ENCODE peak calls at places on chromosomes 5 and 9, in five cellular contexts. V is cardiac fibroblast, B is GM23338, E is BJ, D is colonic mucosa. Z is an unnamed sample.

GRCh38 chr5:56270058-56270457 is 36.9 kb upstream of the ANKRD55 start:
- DNase-seq in V (no peak), B (no peak), D (no peak), E (no peak), Z (no peak)

GRCh38 chr5:66616495-66617222 is 20.5 kb downstream of the MAST4 start:
- DNase-seq in E (no peak), D (no peak), B (no peak), V (no peak), Z (no peak)

GRCh38 chr9:549425-549997 is 292.0 kb upstream of the DMRT1 start:
- DNase-seq in E (no peak), V (no peak), D (no peak), B (no peak), Z (no peak)

GRCh38 chr5:132199116-132199680 is 28.5 kb downstream of the P4HA2 start:
- DNase-seq in B (no peak), E (no peak), V (no peak), D (peak), Z (no peak)

GRCh38 chr5:122500245-122501086 is 188.4 kb downstream of the SNCAIP start:
- DNase-seq in E (no peak), V (peak), B (peak), D (no peak), Z (peak)

GRCh38 chr9:134127616-134128015 is 8.3 kb upstream of the WDR5 start:
- DNase-seq in V (no peak), D (no peak), B (no peak), E (no peak), Z (no peak)

GRCh38 chr5:158142182-158142581 is 283.2 kb upstream of the CLINT1 start:
- DNase-seq in V (no peak), D (no peak), B (no peak), E (no peak), Z (no peak)

GRCh38 chr5:93078082-93079038 is 502.7 kb downstream of the NR2F1-AS1 start:
- DNase-seq in B (no peak), V (peak), D (peak), E (peak), Z (peak)

GRCh38 chr5:51471642-51472041 is 88.4 kb downstream of the ISL1 start:
- DNase-seq in D (no peak), E (no peak), V (no peak), B (no peak), Z (no peak)

GRCh38 chr5:176320577-176320976 is 41.0 kb downstream of the KIAA1191 start:
- DNase-seq in V (no peak), D (no peak), E (no peak), B (no peak), Z (no peak)

GRCh38 chr5:147481376-147481775 is 28.5 kb downstream of the DPYSL3 start:
- DNase-seq in E (no peak), D (no peak), V (peak), B (no peak), Z (peak)

GRCh38 chr5:89473196-89473595 is 590.2 kb upstream of the MEF2C start:
- DNase-seq in V (peak), E (no peak), D (no peak), B (no peak), Z (no peak)

GRCh38 chr9:135502168-135502872 is 1.8 kb downstream of the MRPS2 start:
- DNase-seq in D (no peak), E (no peak), V (no peak), B (no peak), Z (no peak)

GRCh38 chr5:150154618-150155134 is 969 bp downstream of the PDGFRB start:
- DNase-seq in E (no peak), V (no peak), B (peak), D (no peak), Z (no peak)

GRCh38 chr5:5314166-5314565 is 108.3 kb upstream of the ICE1 start:
- DNase-seq in E (no peak), B (no peak), D (no peak), V (no peak), Z (no peak)

GRCh38 chr5:10355071-10355889 is 1.8 kb downstream of the MARCHF6 start:
- DNase-seq in B (no peak), V (peak), D (no peak), E (peak), Z (no peak)

GRCh38 chr9:133090752-133091325 is 29.1 kb downstream of the CEL start:
- DNase-seq in D (no peak), B (no peak), V (no peak), E (no peak), Z (no peak)

GRCh38 chr5:162593881-162594280 is 526.3 kb downstream of the GABRG2 start:
- DNase-seq in B (peak), D (no peak), V (no peak), E (no peak), Z (no peak)

GRCh38 chr5:150302301-150303069 is at the start of gene ARSI:
- DNase-seq in V (peak), E (no peak), D (peak), B (peak), Z (peak)

GRCh38 chr5:93304851-93305250 is 276.2 kb downstream of the NR2F1-AS1 start:
- DNase-seq in B (no peak), V (no peak), D (no peak), E (no peak), Z (no peak)

GRCh38 chr5:52948418-52949076 is 40.6 kb upstream of the ITGA2 start:
- DNase-seq in E (peak), D (peak), V (peak), B (peak), Z (peak)

GRCh38 chr9:124030969-124031451 is 19.4 kb downstream of the LHX2 start:
- DNase-seq in D (no peak), E (peak), V (no peak), B (no peak), Z (peak)

GRCh38 chr5:143311955-143312354 is 91.5 kb downstream of the NR3C1 start:
- DNase-seq in B (no peak), D (no peak), V (peak), E (peak), Z (no peak)

GRCh38 chr5:34051374-34051980 is 8.5 kb upstream of the C1QTNF3 start:
- DNase-seq in B (no peak), V (no peak), D (no peak), E (no peak), Z (no peak)

GRCh38 chr5:109825450-109825849 is 135.7 kb downstream of the MAN2A1 start:
- DNase-seq in V (peak), D (no peak), E (peak), B (no peak), Z (no peak)

GRCh38 chr9:129225815-129226214 is 47.8 kb upstream of the IER5L start:
- DNase-seq in B (peak), E (peak), V (peak), D (peak), Z (peak)

GRCh38 chr5:112473989-112474388 is 54.9 kb upstream of the EPB41L4A start:
- DNase-seq in E (no peak), D (no peak), B (no peak), V (no peak), Z (no peak)

GRCh38 chr5:113112435-113112834 is 135.8 kb downstream of the DCP2 start:
- DNase-seq in V (peak), E (no peak), B (no peak), D (no peak), Z (no peak)

GRCh38 chr9:90642570-90643539 is at the start of gene DIRAS2:
- DNase-seq in B (peak), V (peak), E (no peak), D (peak), Z (peak)

GRCh38 chr9:79969866-79970265 is 398.1 kb downstream of the TLE4 start:
- DNase-seq in D (no peak), V (no peak), E (no peak), B (no peak), Z (no peak)

GRCh38 chr9:114487607-114488300 is 17.5 kb downstream of the WHRN start:
- DNase-seq in D (peak), E (no peak), B (peak), V (peak), Z (peak)

GRCh38 chr9:130461218-130461630 is 16.5 kb downstream of the ASS1 start:
- DNase-seq in V (peak), B (peak), D (peak), E (no peak), Z (no peak)

GRCh38 chr9:98228392-98229089 is 26.9 kb downstream of the TBC1D2 start:
- DNase-seq in V (no peak), D (no peak), B (no peak), E (no peak), Z (no peak)

GRCh38 chr5:120014535-120014934 is 385.2 kb downstream of the FAM170A start:
- DNase-seq in D (no peak), V (peak), B (no peak), E (no peak), Z (no peak)

GRCh38 chr5:79582186-79582585 is 30.1 kb upstream of the TENT2 start:
- DNase-seq in E (no peak), D (no peak), V (no peak), B (no peak), Z (no peak)

GRCh38 chr5:134027203-134027582 is 22.4 kb upstream of the VDAC1 start:
- DNase-seq in E (no peak), D (no peak), B (no peak), V (no peak), Z (no peak)

GRCh38 chr9:83598487-83598886 is 24.5 kb upstream of the IDNK start:
- DNase-seq in E (no peak), B (no peak), D (no peak), V (peak), Z (peak)

GRCh38 chr9:126720661-126721530 is 83.9 kb upstream of the ZBTB43 start:
- DNase-seq in B (no peak), V (no peak), D (no peak), E (no peak), Z (no peak)
- TF ChIP-seq CTCF in B (no peak), V (no peak), D (no peak), E (no peak), Z (no peak)

GRCh38 chr5:177497011-177497296 is 450 bp downstream of the PDLIM7 start:
- DNase-seq in D (no peak), E (no peak), V (no peak), B (no peak), Z (no peak)

GRCh38 chr5:177497297-177498012 is at the start of gene PDLIM7:
- DNase-seq in B (peak), E (peak), D (peak), V (peak), Z (peak)

GRCh38 chr5:177495243-177496060 is 2.0 kb downstream of the PDLIM7 start:
- DNase-seq in B (peak), E (no peak), D (peak), V (peak), Z (peak)

GRCh38 chr5:177494356-177495195 is 2.8 kb downstream of the PDLIM7 start:
- DNase-seq in V (peak), D (peak), E (peak), B (peak), Z (no peak)

GRCh38 chr5:177496111-177497010 is 1.0 kb downstream of the PDLIM7 start:
- DNase-seq in D (no peak), B (peak), E (no peak), V (peak), Z (peak)
- TF ChIP-seq CTCF in D (peak), B (peak), E (peak), V (peak), Z (peak)

DNA sequence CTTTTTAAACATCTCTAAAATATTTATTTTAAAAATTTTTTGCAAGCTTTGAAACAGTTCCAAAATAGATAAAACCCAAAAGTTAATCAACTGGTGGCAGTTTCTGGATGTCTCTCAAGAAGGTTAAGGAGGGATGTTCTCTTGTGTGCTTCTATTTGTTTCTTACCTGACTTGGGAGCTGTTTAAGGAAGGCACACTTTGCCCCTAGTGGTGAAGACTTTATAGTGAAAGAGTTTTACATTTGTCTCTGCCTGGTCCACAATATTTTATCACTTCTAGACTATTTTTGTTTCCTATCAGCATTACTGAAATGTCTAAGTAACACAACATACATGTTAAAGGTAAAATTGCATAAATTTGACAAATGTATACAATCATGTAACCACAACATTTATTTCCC is 552.8 kb downstream of the SEMA5A start:
- DNase-seq in V (peak), E (no peak), B (peak), D (no peak), Z (no peak)
- TF ChIP-seq CTCF in V (peak), E (peak), B (peak), D (no peak), Z (peak)

DNA sequence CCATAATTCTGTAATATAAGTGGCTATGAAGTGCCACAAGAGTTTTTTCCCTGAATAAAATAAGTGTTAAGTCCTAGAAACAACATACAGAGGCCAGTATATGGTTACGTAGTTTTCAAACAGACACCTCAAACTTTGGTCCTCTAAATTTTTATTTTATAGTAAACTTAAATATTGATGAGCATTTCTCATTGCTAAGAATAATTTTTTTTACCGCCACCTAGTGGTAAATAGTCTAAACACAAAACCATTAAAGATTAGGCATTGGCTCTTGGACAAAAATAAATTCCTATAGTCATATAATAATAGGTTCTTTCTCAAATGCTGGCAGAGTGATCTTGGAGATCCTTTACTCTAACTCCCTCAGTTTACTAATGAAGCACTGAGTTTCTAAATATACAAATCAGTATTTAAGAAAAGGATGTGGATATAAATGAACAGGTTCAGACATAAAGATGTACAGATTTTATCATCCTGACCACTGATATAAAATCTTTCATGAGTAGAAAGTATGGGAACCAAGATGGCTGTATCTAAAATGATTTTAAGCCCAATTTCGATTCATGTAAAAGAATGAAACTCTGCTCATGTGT is 136.2 kb downstream of the FANCC start:
- DNase-seq in D (no peak), V (peak), E (no peak), B (peak), Z (no peak)
- TF ChIP-seq CTCF in D (peak), V (peak), E (peak), B (peak), Z (peak)

GRCh38 chr9:74696520-74696919 is 191.2 kb downstream of the TRPM6 start:
- DNase-seq in D (no peak), E (no peak), V (no peak), B (peak), Z (no peak)
- TF ChIP-seq CTCF in D (no peak), E (no peak), V (peak), B (peak), Z (no peak)

DNA sequence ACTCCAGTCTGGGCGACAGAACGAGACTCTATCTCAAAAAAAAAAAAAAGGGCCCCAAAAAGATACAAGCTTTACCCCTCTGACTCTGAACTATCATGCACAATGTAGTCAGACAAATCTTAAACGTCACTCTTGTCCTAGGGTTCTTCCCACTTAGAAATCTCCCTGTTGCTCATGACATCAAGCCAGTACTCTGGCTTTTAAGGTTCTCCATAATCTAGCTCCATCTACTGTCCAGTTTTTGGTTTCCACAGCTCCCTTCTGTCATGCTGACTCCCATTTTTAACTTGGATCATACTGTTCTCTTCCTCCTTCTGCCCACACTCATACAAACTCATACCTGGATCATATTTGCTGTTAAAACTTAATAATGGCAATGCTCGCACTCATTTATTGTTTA is 156.7 kb upstream of the TLX3 start:
- DNase-seq in E (no peak), D (no peak), B (no peak), V (peak), Z (peak)
- TF ChIP-seq CTCF in E (peak), D (no peak), B (no peak), V (peak), Z (peak)

GRCh38 chr9:113199683-113200329 is 21.3 kb downstream of the FKBP15 start:
- DNase-seq in D (no peak), E (no peak), B (no peak), V (no peak), Z (no peak)
- TF ChIP-seq CTCF in D (no peak), E (no peak), B (no peak), V (no peak), Z (no peak)